ENCODE peak calls at places on chromosomes 16 and 17, in five cellular contexts. One of them, this sample, is unnamed.

GRCh38 chr16:89549007-89549700 is 11.3 kb upstream of the RPL13 start:
- DNase-seq in choroid plexus epithelial cell: no peak
- DNase-seq in GDM1: no peak
- DNase-seq in stimulated activated CD4-positive, alpha-beta T cell treated with anti-CD3 and anti-CD28 coated beads, Interleukin-1b, Interleukin-23, amount 100 ng/mL, for 24 hours: no peak
- DNase-seq in RWPE1: no peak
- DNase-seq in this sample: no peak

GRCh38 chr16:89598199-89598598 is 15.2 kb upstream of the DPEP1 start:
- DNase-seq in choroid plexus epithelial cell: peak
- DNase-seq in stimulated activated CD4-positive, alpha-beta T cell treated with anti-CD3 and anti-CD28 coated beads, Interleukin-1b, Interleukin-23, amount 100 ng/mL, for 24 hours: no peak
- DNase-seq in RWPE1: no peak
- DNase-seq in GDM1: no peak
- DNase-seq in this sample: peak

GRCh38 chr16:50591800-50592771 is 43.9 kb downstream of the NKD1 start:
- DNase-seq in GDM1: no peak
- DNase-seq in stimulated activated CD4-positive, alpha-beta T cell treated with anti-CD3 and anti-CD28 coated beads, Interleukin-1b, Interleukin-23, amount 100 ng/mL, for 24 hours: no peak
- DNase-seq in RWPE1: no peak
- DNase-seq in choroid plexus epithelial cell: no peak
- DNase-seq in this sample: no peak

GRCh38 chr16:88686062-88686438 is 257 bp downstream of the SNAI3 start:
- DNase-seq in stimulated activated CD4-positive, alpha-beta T cell treated with anti-CD3 and anti-CD28 coated beads, Interleukin-1b, Interleukin-23, amount 100 ng/mL, for 24 hours: no peak
- DNase-seq in RWPE1: no peak
- DNase-seq in GDM1: no peak
- DNase-seq in choroid plexus epithelial cell: no peak
- DNase-seq in this sample: no peak

GRCh38 chr17:64174686-64175456 is 44.9 kb upstream of the ERN1 start:
- DNase-seq in choroid plexus epithelial cell: peak
- DNase-seq in GDM1: no peak
- DNase-seq in stimulated activated CD4-positive, alpha-beta T cell treated with anti-CD3 and anti-CD28 coated beads, Interleukin-1b, Interleukin-23, amount 100 ng/mL, for 24 hours: no peak
- DNase-seq in RWPE1: no peak
- DNase-seq in this sample: peak

GRCh38 chr17:45227631-45228120 is 6.0 kb downstream of the FMNL1 start:
- DNase-seq in GDM1: no peak
- DNase-seq in choroid plexus epithelial cell: no peak
- DNase-seq in stimulated activated CD4-positive, alpha-beta T cell treated with anti-CD3 and anti-CD28 coated beads, Interleukin-1b, Interleukin-23, amount 100 ng/mL, for 24 hours: no peak
- DNase-seq in RWPE1: no peak
- DNase-seq in this sample: no peak

GRCh38 chr17:60154616-60155426 is 5.0 kb downstream of the CA4 start:
- DNase-seq in stimulated activated CD4-positive, alpha-beta T cell treated with anti-CD3 and anti-CD28 coated beads, Interleukin-1b, Interleukin-23, amount 100 ng/mL, for 24 hours: no peak
- DNase-seq in GDM1: no peak
- DNase-seq in choroid plexus epithelial cell: peak
- DNase-seq in RWPE1: peak
- DNase-seq in this sample: peak

GRCh38 chr16:2042171-2042570 is 5.5 kb downstream of the NTHL1 start:
- DNase-seq in GDM1: no peak
- DNase-seq in stimulated activated CD4-positive, alpha-beta T cell treated with anti-CD3 and anti-CD28 coated beads, Interleukin-1b, Interleukin-23, amount 100 ng/mL, for 24 hours: no peak
- DNase-seq in RWPE1: no peak
- DNase-seq in choroid plexus epithelial cell: no peak
- DNase-seq in this sample: no peak

GRCh38 chr17:2837147-2837561 is 40.9 kb downstream of the RAP1GAP2 start:
- DNase-seq in choroid plexus epithelial cell: no peak
- DNase-seq in GDM1: no peak
- DNase-seq in stimulated activated CD4-positive, alpha-beta T cell treated with anti-CD3 and anti-CD28 coated beads, Interleukin-1b, Interleukin-23, amount 100 ng/mL, for 24 hours: no peak
- DNase-seq in RWPE1: no peak
- DNase-seq in this sample: no peak

GRCh38 chr17:2056221-2057129 is 1.6 kb downstream of the HIC1 start:
- DNase-seq in RWPE1: no peak
- DNase-seq in GDM1: no peak
- DNase-seq in stimulated activated CD4-positive, alpha-beta T cell treated with anti-CD3 and anti-CD28 coated beads, Interleukin-1b, Interleukin-23, amount 100 ng/mL, for 24 hours: no peak
- DNase-seq in choroid plexus epithelial cell: peak
- DNase-seq in this sample: peak

GRCh38 chr16:48511716-48512115 is 98.3 kb downstream of the N4BP1 start:
- DNase-seq in GDM1: no peak
- DNase-seq in RWPE1: peak
- DNase-seq in choroid plexus epithelial cell: no peak
- DNase-seq in stimulated activated CD4-positive, alpha-beta T cell treated with anti-CD3 and anti-CD28 coated beads, Interleukin-1b, Interleukin-23, amount 100 ng/mL, for 24 hours: no peak
- DNase-seq in this sample: no peak

GRCh38 chr16:85484337-85485295 is 128.5 kb upstream of the GSE1 start:
- DNase-seq in GDM1: no peak
- DNase-seq in stimulated activated CD4-positive, alpha-beta T cell treated with anti-CD3 and anti-CD28 coated beads, Interleukin-1b, Interleukin-23, amount 100 ng/mL, for 24 hours: no peak
- DNase-seq in choroid plexus epithelial cell: no peak
- DNase-seq in RWPE1: no peak
- DNase-seq in this sample: no peak

GRCh38 chr17:50541402-50541915 is 5.5 kb upstream of the SPATA20 start:
- DNase-seq in RWPE1: no peak
- DNase-seq in GDM1: no peak
- DNase-seq in stimulated activated CD4-positive, alpha-beta T cell treated with anti-CD3 and anti-CD28 coated beads, Interleukin-1b, Interleukin-23, amount 100 ng/mL, for 24 hours: no peak
- DNase-seq in choroid plexus epithelial cell: no peak
- DNase-seq in this sample: no peak

GRCh38 chr16:89200124-89200849 is at the start of gene SLC22A31:
- DNase-seq in GDM1: no peak
- DNase-seq in stimulated activated CD4-positive, alpha-beta T cell treated with anti-CD3 and anti-CD28 coated beads, Interleukin-1b, Interleukin-23, amount 100 ng/mL, for 24 hours: no peak
- DNase-seq in choroid plexus epithelial cell: no peak
- DNase-seq in RWPE1: no peak
- DNase-seq in this sample: no peak

GRCh38 chr16:11794447-11794846 is 2.6 kb downstream of the ZC3H7A start:
- DNase-seq in stimulated activated CD4-positive, alpha-beta T cell treated with anti-CD3 and anti-CD28 coated beads, Interleukin-1b, Interleukin-23, amount 100 ng/mL, for 24 hours: no peak
- DNase-seq in GDM1: no peak
- DNase-seq in RWPE1: no peak
- DNase-seq in choroid plexus epithelial cell: no peak
- DNase-seq in this sample: no peak

GRCh38 chr17:65137076-65137935 is at the start of gene RGS9:
- DNase-seq in GDM1: peak
- DNase-seq in RWPE1: peak
- DNase-seq in choroid plexus epithelial cell: peak
- DNase-seq in stimulated activated CD4-positive, alpha-beta T cell treated with anti-CD3 and anti-CD28 coated beads, Interleukin-1b, Interleukin-23, amount 100 ng/mL, for 24 hours: peak
- DNase-seq in this sample: peak

GRCh38 chr17:38672788-38673713 is 1.7 kb downstream of the EPOP start:
- DNase-seq in stimulated activated CD4-positive, alpha-beta T cell treated with anti-CD3 and anti-CD28 coated beads, Interleukin-1b, Interleukin-23, amount 100 ng/mL, for 24 hours: no peak
- DNase-seq in RWPE1: no peak
- DNase-seq in choroid plexus epithelial cell: no peak
- DNase-seq in GDM1: no peak
- DNase-seq in this sample: no peak

GRCh38 chr16:19132898-19133297 is 19.1 kb downstream of the ITPRIPL2 start:
- DNase-seq in GDM1: no peak
- DNase-seq in choroid plexus epithelial cell: no peak
- DNase-seq in stimulated activated CD4-positive, alpha-beta T cell treated with anti-CD3 and anti-CD28 coated beads, Interleukin-1b, Interleukin-23, amount 100 ng/mL, for 24 hours: no peak
- DNase-seq in RWPE1: no peak
- DNase-seq in this sample: no peak

GRCh38 chr16:48558269-48558915 is 51.6 kb downstream of the N4BP1 start:
- DNase-seq in GDM1: no peak
- DNase-seq in RWPE1: no peak
- DNase-seq in choroid plexus epithelial cell: peak
- DNase-seq in stimulated activated CD4-positive, alpha-beta T cell treated with anti-CD3 and anti-CD28 coated beads, Interleukin-1b, Interleukin-23, amount 100 ng/mL, for 24 hours: no peak
- DNase-seq in this sample: peak

GRCh38 chr16:35744716-35745115 is 2285.3 kb downstream of the TP53TG3F start:
- DNase-seq in stimulated activated CD4-positive, alpha-beta T cell treated with anti-CD3 and anti-CD28 coated beads, Interleukin-1b, Interleukin-23, amount 100 ng/mL, for 24 hours: no peak
- DNase-seq in choroid plexus epithelial cell: no peak
- DNase-seq in GDM1: no peak
- DNase-seq in RWPE1: no peak
- DNase-seq in this sample: no peak

GRCh38 chr17:514584-514983 is 162.0 kb upstream of the RPH3AL start:
- DNase-seq in GDM1: no peak
- DNase-seq in RWPE1: no peak
- DNase-seq in choroid plexus epithelial cell: no peak
- DNase-seq in stimulated activated CD4-positive, alpha-beta T cell treated with anti-CD3 and anti-CD28 coated beads, Interleukin-1b, Interleukin-23, amount 100 ng/mL, for 24 hours: no peak
- DNase-seq in this sample: no peak

GRCh38 chr17:37710344-37710886 is 34.4 kb downstream of the HNF1B start:
- DNase-seq in GDM1: no peak
- DNase-seq in choroid plexus epithelial cell: peak
- DNase-seq in stimulated activated CD4-positive, alpha-beta T cell treated with anti-CD3 and anti-CD28 coated beads, Interleukin-1b, Interleukin-23, amount 100 ng/mL, for 24 hours: no peak
- DNase-seq in RWPE1: no peak
- DNase-seq in this sample: peak

GRCh38 chr17:74192950-74193781 is 10.3 kb upstream of the RPL38 start:
- DNase-seq in choroid plexus epithelial cell: peak
- DNase-seq in GDM1: no peak
- DNase-seq in stimulated activated CD4-positive, alpha-beta T cell treated with anti-CD3 and anti-CD28 coated beads, Interleukin-1b, Interleukin-23, amount 100 ng/mL, for 24 hours: no peak
- DNase-seq in RWPE1: no peak
- DNase-seq in this sample: no peak

This sample was measured in fibroblast of pulmonary artery.